ENCODE peak calls at places on chromosomes 3 and 15, in seven cellular contexts. E is HCT116, V is GM12878, C is HepG2, I is K562, G is H1, K is SK-N-SH. W is an unnamed sample.

GRCh38 chr3:177807150-177807875 is 610.0 kb upstream of the TBL1XR1 start:
- DNase-seq in E (no peak), V (no peak), C (no peak), I (no peak), G (no peak), K (no peak), W (no peak)

GRCh38 chr3:122942937-122943827 is 84.4 kb downstream of the SEMA5B start:
- DNase-seq in E (peak; percentile 41), V (no peak), C (peak; percentile 61), I (peak; percentile 48), G (peak; percentile 96), K (peak; percentile 91), W (peak; percentile 70)

GRCh38 chr15:82040862-82041261 is 5.0 kb downstream of the MEX3B start:
- DNase-seq in E (no peak), V (no peak), C (no peak), I (peak; percentile 61), G (peak; percentile 67), K (no peak), W (peak; percentile 36)

GRCh38 chr15:56804908-56805307 is 71.6 kb upstream of the ZNF280D start:
- DNase-seq in E (no peak), V (no peak), C (no peak), I (no peak), G (no peak), K (no peak), W (no peak)

GRCh38 chr3:30681276-30682211 is 75.1 kb downstream of the TGFBR2 start:
- DNase-seq in E (no peak), V (no peak), C (no peak), I (no peak), G (no peak), K (peak; percentile 65), W (no peak)

GRCh38 chr3:43794776-43795175 is 104.0 kb downstream of the ABHD5 start:
- DNase-seq in E (peak; percentile 19), V (no peak), C (no peak), I (no peak), G (no peak), K (no peak), W (no peak)

GRCh38 chr3:25155696-25156471 is 272.2 kb upstream of the RARB start:
- DNase-seq in E (no peak), V (no peak), C (no peak), I (no peak), G (no peak), K (peak; percentile 54), W (peak; percentile 84)

GRCh38 chr3:104133630-104134029 is 1233.1 kb upstream of the ALCAM start:
- DNase-seq in E (no peak), V (no peak), C (no peak), I (no peak), G (peak; percentile 52), K (no peak), W (peak; percentile 9)

GRCh38 chr15:31345606-31346366 is 19.2 kb downstream of the KLF13 start:
- DNase-seq in E (no peak), V (no peak), C (no peak), I (no peak), G (no peak), K (no peak), W (no peak)
- H3K9ac ChIP-seq in E (no peak overlapping the region), V (peak overlapping the region; percentile 88), C (no peak overlapping the region), I (peak overlapping the region; percentile 17), G (no peak overlapping the region), K (no peak overlapping the region), W (peak overlapping the region; percentile 42)

DNA sequence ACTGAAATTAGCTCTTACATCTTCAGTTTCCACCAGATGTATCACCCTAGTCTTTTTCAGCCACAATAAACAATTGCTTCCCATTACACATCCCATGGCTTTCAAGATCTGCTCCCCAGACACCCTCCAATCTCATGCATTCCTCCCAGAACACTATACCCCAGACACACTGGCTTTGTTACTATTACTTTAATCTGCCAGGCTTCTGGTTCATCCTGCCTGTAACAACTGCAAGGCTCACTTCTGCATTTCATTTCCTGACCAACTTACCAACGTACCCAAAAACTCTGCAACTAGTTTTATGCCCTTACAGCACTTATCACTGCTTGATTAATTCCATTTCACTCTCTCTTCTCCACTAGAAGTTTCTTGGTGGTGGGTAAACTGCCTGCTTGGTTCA is 2.9 kb downstream of the RPL22L1 start:
- DNase-seq in E (no peak), V (no peak), C (no peak), I (no peak), G (no peak), K (no peak), W (no peak)
- TF ChIP-seq YY1 in E (no peak), V (no peak), C (no peak), I (no peak), G (no peak), K (no peak), W (no peak)

GRCh38 chr15:83288381-83288801 is 3.9 kb upstream of the BNC1 start:
- DNase-seq in E (no peak), V (no peak), C (no peak), I (no peak), G (peak; percentile 57), K (no peak), W (no peak)

GRCh38 chr15:83285979-83286553 is 1.6 kb upstream of the BNC1 start:
- DNase-seq in E (no peak), V (no peak), C (no peak), I (no peak), G (no peak), K (no peak), W (no peak)

GRCh38 chr15:83290236-83290635 is 5.8 kb upstream of the BNC1 start:
- DNase-seq in E (no peak), V (no peak), C (no peak), I (no peak), G (no peak), K (peak; percentile 24), W (no peak)

GRCh38 chr15:83287541-83288027 is 3.1 kb upstream of the BNC1 start:
- DNase-seq in E (no peak), V (no peak), C (no peak), I (no peak), G (no peak), K (no peak), W (no peak)

DNA sequence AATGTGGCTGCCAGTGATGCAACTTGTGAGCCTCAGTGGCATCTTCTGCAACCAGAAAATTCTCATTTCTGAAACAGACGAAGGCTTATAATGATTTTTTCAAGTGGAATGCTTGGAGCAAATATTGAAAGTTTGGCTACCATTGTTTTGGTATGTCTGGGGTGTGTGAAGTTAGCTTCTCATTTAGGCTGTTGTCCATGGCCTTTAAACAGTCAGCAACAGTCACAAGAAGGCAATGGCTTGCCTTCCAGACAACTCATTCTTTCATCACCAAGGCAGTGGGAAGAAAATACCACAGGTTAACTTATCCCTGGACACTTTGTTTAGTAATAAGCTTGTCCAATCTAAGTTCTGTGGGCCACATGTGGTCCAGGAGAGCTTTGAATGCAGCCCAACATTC is 4.7 kb upstream of the BNC1 start:
- DNase-seq in E (no peak), V (no peak), C (no peak), I (no peak), G (no peak), K (no peak), W (no peak)
- H3K9ac ChIP-seq in E (no peak overlapping the region), V (no peak overlapping the region), C (no peak overlapping the region), I (no peak overlapping the region), G (no peak overlapping the region), K (no peak overlapping the region), W (no peak overlapping the region)

GRCh38 chr15:71746719-71747118 is 63.6 kb upstream of the NR2E3 start:
- DNase-seq in E (no peak), V (no peak), C (peak; percentile 24), I (no peak), G (no peak), K (no peak), W (no peak)
- TF ChIP-seq YY1 in E (no peak), V (no peak), C (no peak), I (no peak), G (no peak), K (no peak), W (no peak)

GRCh38 chr3:107431298-107432012 is 54.2 kb downstream of the CCDC54 start:
- DNase-seq in E (no peak), V (no peak), C (no peak), I (peak; percentile 38), G (peak; percentile 83), K (peak; percentile 90), W (peak; percentile 66)

GRCh38 chr3:107429330-107430181 is 52.3 kb downstream of the CCDC54 start:
- DNase-seq in E (peak; percentile 67), V (no peak), C (peak; percentile 56), I (peak; percentile 58), G (peak; percentile 81), K (peak; percentile 82), W (peak; percentile 88)

GRCh38 chr3:107432013-107432515 is 54.8 kb downstream of the CCDC54 start:
- DNase-seq in E (no peak), V (no peak), C (no peak), I (no peak), G (no peak), K (peak; percentile 56), W (no peak)

GRCh38 chr3:107430214-107431047 is 53.2 kb downstream of the CCDC54 start:
- DNase-seq in E (no peak), V (no peak), C (no peak), I (no peak), G (no peak), K (peak; percentile 13), W (no peak)

DNA sequence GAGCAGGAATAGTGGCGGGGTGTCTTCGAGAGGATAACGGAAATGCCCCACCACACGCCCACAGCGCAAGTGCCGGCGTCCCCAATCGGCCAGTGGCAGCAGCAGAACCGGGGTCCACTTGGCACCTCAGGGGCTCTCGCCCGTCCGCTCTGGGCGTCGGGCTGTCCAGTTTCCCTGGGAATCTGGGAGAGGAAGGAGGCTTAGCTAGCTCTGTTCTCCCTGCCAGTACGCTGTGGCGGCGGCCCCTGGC is 53.7 kb downstream of the CCDC54 start:
- DNase-seq in E (no peak), V (no peak), C (no peak), I (no peak), G (peak; percentile 74), K (no peak), W (no peak)
- H3K9ac ChIP-seq in E (peak overlapping the region; percentile 33), V (peak overlapping the region; percentile 5), C (no peak overlapping the region), I (peak overlapping the region; percentile 78), G (peak overlapping the region; percentile 57), K (peak overlapping the region; percentile 80), W (peak overlapping the region; percentile 90)

W was measured in NT2/D1.